ENCODE peak calls at places on chromosomes 7 and 10, in eight cellular contexts. One of them, this sample, is unnamed.

GRCh38 chr10:31647861-31648260 is 280.8 kb downstream of the ARHGAP12 start:
- DNase-seq in fibroblast of lung: peak; percentile 50
- DNase-seq in OCI-LY7: no peak
- DNase-seq in GM23248: no peak
- DNase-seq in hepatocyte: no peak
- DNase-seq in PC-3: no peak
- DNase-seq in osteoblast: no peak
- DNase-seq in GM23338: no peak
- DNase-seq in this sample: no peak

GRCh38 chr10:51653025-51653424 is 46.4 kb downstream of the CSTF2T start:
- DNase-seq in fibroblast of lung: no peak
- DNase-seq in OCI-LY7: no peak
- DNase-seq in GM23248: peak; percentile 13
- DNase-seq in hepatocyte: no peak
- DNase-seq in PC-3: no peak
- DNase-seq in osteoblast: no peak
- DNase-seq in GM23338: no peak
- DNase-seq in this sample: no peak

GRCh38 chr10:11881477-11882417 is 58.6 kb downstream of the PROSER2 start:
- DNase-seq in fibroblast of lung: peak; percentile 17
- DNase-seq in OCI-LY7: peak; percentile 8
- DNase-seq in GM23248: peak; percentile 52
- DNase-seq in hepatocyte: peak; percentile 66
- DNase-seq in PC-3: peak; percentile 84
- DNase-seq in osteoblast: peak; percentile 74
- DNase-seq in GM23338: peak; percentile 79
- DNase-seq in this sample: no peak

GRCh38 chr7:50595538-50596102 is 30.4 kb upstream of the DDC start:
- DNase-seq in fibroblast of lung: peak; percentile 54
- DNase-seq in OCI-LY7: peak; percentile 28
- DNase-seq in GM23248: peak; percentile 65
- DNase-seq in hepatocyte: peak; percentile 37
- DNase-seq in PC-3: peak; percentile 52
- DNase-seq in osteoblast: no peak
- DNase-seq in GM23338: peak; percentile 77
- DNase-seq in this sample: peak; percentile 60

GRCh38 chr10:128050937-128051336 is 75.3 kb downstream of the MKI67 start:
- DNase-seq in fibroblast of lung: no peak
- DNase-seq in OCI-LY7: no peak
- DNase-seq in GM23248: peak; percentile 15
- DNase-seq in hepatocyte: no peak
- DNase-seq in PC-3: no peak
- DNase-seq in osteoblast: no peak
- DNase-seq in GM23338: no peak
- DNase-seq in this sample: no peak

GRCh38 chr7:135844903-135845302 is 96.3 kb upstream of the FAM180A start:
- DNase-seq in fibroblast of lung: no peak
- DNase-seq in OCI-LY7: no peak
- DNase-seq in GM23248: no peak
- DNase-seq in hepatocyte: no peak
- DNase-seq in PC-3: no peak
- DNase-seq in osteoblast: no peak
- DNase-seq in GM23338: no peak
- DNase-seq in this sample: no peak

GRCh38 chr7:25950488-25951413 is 201.2 kb upstream of the NFE2L3 start:
- DNase-seq in fibroblast of lung: peak; percentile 52
- DNase-seq in OCI-LY7: peak; percentile 97
- DNase-seq in GM23248: peak; percentile 89
- DNase-seq in hepatocyte: peak; percentile 97
- DNase-seq in PC-3: peak; percentile 67
- DNase-seq in osteoblast: peak; percentile 97
- DNase-seq in GM23338: peak; percentile 97
- DNase-seq in this sample: peak; percentile 99

GRCh38 chr7:143882020-143882610 is 19.9 kb downstream of the TCAF1 start:
- DNase-seq in fibroblast of lung: peak; percentile 68
- DNase-seq in OCI-LY7: no peak
- DNase-seq in GM23248: peak; percentile 53
- DNase-seq in hepatocyte: peak; percentile 86
- DNase-seq in PC-3: no peak
- DNase-seq in osteoblast: peak; percentile 52
- DNase-seq in GM23338: peak; percentile 74
- DNase-seq in this sample: no peak

GRCh38 chr10:117499248-117500105 is 43.1 kb upstream of the EMX2 start:
- DNase-seq in fibroblast of lung: peak; percentile 3
- DNase-seq in OCI-LY7: no peak
- DNase-seq in GM23248: peak; percentile 55
- DNase-seq in hepatocyte: no peak
- DNase-seq in PC-3: peak; percentile 10
- DNase-seq in osteoblast: no peak
- DNase-seq in GM23338: no peak
- DNase-seq in this sample: no peak

GRCh38 chr7:87506243-87507180 is 31.0 kb upstream of the ABCB4 start:
- DNase-seq in fibroblast of lung: peak; percentile 35
- DNase-seq in OCI-LY7: no peak
- DNase-seq in GM23248: peak; percentile 52
- DNase-seq in hepatocyte: no peak
- DNase-seq in PC-3: peak; percentile 16
- DNase-seq in osteoblast: no peak
- DNase-seq in GM23338: no peak
- DNase-seq in this sample: peak; percentile 12

GRCh38 chr10:15460661-15461060 is 89.6 kb upstream of the FAM171A1 start:
- DNase-seq in fibroblast of lung: no peak
- DNase-seq in OCI-LY7: no peak
- DNase-seq in GM23248: peak; percentile 58
- DNase-seq in hepatocyte: no peak
- DNase-seq in PC-3: no peak
- DNase-seq in osteoblast: no peak
- DNase-seq in GM23338: no peak
- DNase-seq in this sample: no peak

GRCh38 chr10:131576341-131577177 is 265.0 kb upstream of the TCERG1L start:
- DNase-seq in fibroblast of lung: no peak
- DNase-seq in OCI-LY7: no peak
- DNase-seq in GM23248: no peak
- DNase-seq in hepatocyte: no peak
- DNase-seq in PC-3: no peak
- DNase-seq in osteoblast: peak; percentile 42
- DNase-seq in GM23338: no peak
- DNase-seq in this sample: no peak

GRCh38 chr7:137343483-137343841 is at the start of gene PTN:
- DNase-seq in fibroblast of lung: peak; percentile 83
- DNase-seq in OCI-LY7: no peak
- DNase-seq in GM23248: peak; percentile 74
- DNase-seq in hepatocyte: peak; percentile 60
- DNase-seq in PC-3: peak; percentile 41
- DNase-seq in osteoblast: peak; percentile 44
- DNase-seq in GM23338: peak; percentile 82
- DNase-seq in this sample: no peak

GRCh38 chr10:121332829-121333765 is 265.1 kb downstream of the FGFR2 start:
- DNase-seq in fibroblast of lung: peak; percentile 12
- DNase-seq in OCI-LY7: no peak
- DNase-seq in GM23248: no peak
- DNase-seq in hepatocyte: peak; percentile 32
- DNase-seq in PC-3: no peak
- DNase-seq in osteoblast: no peak
- DNase-seq in GM23338: no peak
- DNase-seq in this sample: no peak

GRCh38 chr10:107915277-107915634 is 750.8 kb upstream of the SORCS1 start:
- DNase-seq in fibroblast of lung: peak; percentile 2
- DNase-seq in OCI-LY7: no peak
- DNase-seq in GM23248: peak; percentile 68
- DNase-seq in hepatocyte: peak; percentile 41
- DNase-seq in PC-3: peak; percentile 19
- DNase-seq in osteoblast: no peak
- DNase-seq in GM23338: peak; percentile 29
- DNase-seq in this sample: no peak

GRCh38 chr7:5598769-5599371 is 175.2 kb upstream of the TNRC18 start:
- DNase-seq in fibroblast of lung: peak; percentile 46
- DNase-seq in OCI-LY7: no peak
- DNase-seq in GM23248: peak; percentile 60
- DNase-seq in hepatocyte: peak; percentile 85
- DNase-seq in PC-3: no peak
- DNase-seq in osteoblast: peak; percentile 86
- DNase-seq in GM23338: peak; percentile 62
- DNase-seq in this sample: no peak

GRCh38 chr7:5602734-5603133 is 178.7 kb downstream of the RNF216 start:
- DNase-seq in fibroblast of lung: no peak
- DNase-seq in OCI-LY7: no peak
- DNase-seq in GM23248: no peak
- DNase-seq in hepatocyte: no peak
- DNase-seq in PC-3: no peak
- DNase-seq in osteoblast: peak; percentile 22
- DNase-seq in GM23338: no peak
- DNase-seq in this sample: no peak

GRCh38 chr7:5606235-5606634 is 175.2 kb downstream of the RNF216 start:
- DNase-seq in fibroblast of lung: no peak
- DNase-seq in OCI-LY7: no peak
- DNase-seq in GM23248: no peak
- DNase-seq in hepatocyte: no peak
- DNase-seq in PC-3: no peak
- DNase-seq in osteoblast: peak; percentile 30
- DNase-seq in GM23338: no peak
- DNase-seq in this sample: no peak

GRCh38 chr7:5599543-5600200 is 176.0 kb upstream of the TNRC18 start:
- DNase-seq in fibroblast of lung: no peak
- DNase-seq in OCI-LY7: no peak
- DNase-seq in GM23248: no peak
- DNase-seq in hepatocyte: no peak
- DNase-seq in PC-3: no peak
- DNase-seq in osteoblast: peak; percentile 60
- DNase-seq in GM23338: no peak
- DNase-seq in this sample: no peak

GRCh38 chr7:5603193-5604140 is 178.0 kb downstream of the RNF216 start:
- DNase-seq in fibroblast of lung: no peak
- DNase-seq in OCI-LY7: no peak
- DNase-seq in GM23248: no peak
- DNase-seq in hepatocyte: no peak
- DNase-seq in PC-3: no peak
- DNase-seq in osteoblast: peak; percentile 32
- DNase-seq in GM23338: peak; percentile 53
- DNase-seq in this sample: no peak
- H4K20me1 ChIP-seq in fibroblast of lung: no peaks in the 10 kb centered on the region
- H4K20me1 ChIP-seq in OCI-LY7: no peaks in the 10 kb centered on the region
- H4K20me1 ChIP-seq in GM23248: no peaks in the 10 kb centered on the region
- H4K20me1 ChIP-seq in hepatocyte: peaks cover 28% of the 10 kb centered on the region
- H4K20me1 ChIP-seq in PC-3: peaks cover 32% of the 10 kb centered on the region
- H4K20me1 ChIP-seq in osteoblast: peaks cover 40% of the 10 kb centered on the region
- H4K20me1 ChIP-seq in GM23338: peaks cover 55% of the 10 kb centered on the region
- H4K20me1 ChIP-seq in this sample: no peaks in the 10 kb centered on the region

GRCh38 chr7:818031-818699 is 14.1 kb upstream of the SUN1 start:
- DNase-seq in fibroblast of lung: peak; percentile 75
- DNase-seq in OCI-LY7: peak; percentile 41
- DNase-seq in GM23248: peak; percentile 76
- DNase-seq in hepatocyte: no peak
- DNase-seq in PC-3: peak; percentile 63
- DNase-seq in osteoblast: peak; percentile 89
- DNase-seq in GM23338: peak; percentile 32
- DNase-seq in this sample: peak; percentile 49

GRCh38 chr7:820341-820740 is 11.9 kb upstream of the SUN1 start:
- DNase-seq in fibroblast of lung: no peak
- DNase-seq in OCI-LY7: no peak
- DNase-seq in GM23248: no peak
- DNase-seq in hepatocyte: no peak
- DNase-seq in PC-3: no peak
- DNase-seq in osteoblast: no peak
- DNase-seq in GM23338: no peak
- DNase-seq in this sample: no peak

GRCh38 chr7:816751-817671 is 15.3 kb upstream of the SUN1 start:
- DNase-seq in fibroblast of lung: peak; percentile 47
- DNase-seq in OCI-LY7: peak; percentile 46
- DNase-seq in GM23248: peak; percentile 61
- DNase-seq in hepatocyte: peak; percentile 51
- DNase-seq in PC-3: peak; percentile 28
- DNase-seq in osteoblast: peak; percentile 89
- DNase-seq in GM23338: peak; percentile 49
- DNase-seq in this sample: peak; percentile 56

GRCh38 chr7:815284-816216 is 16.7 kb upstream of the SUN1 start:
- DNase-seq in fibroblast of lung: peak; percentile 32
- DNase-seq in OCI-LY7: peak; percentile 45
- DNase-seq in GM23248: peak; percentile 40
- DNase-seq in hepatocyte: peak; percentile 74
- DNase-seq in PC-3: peak; percentile 27
- DNase-seq in osteoblast: peak; percentile 83
- DNase-seq in GM23338: peak; percentile 91
- DNase-seq in this sample: no peak

DNA sequence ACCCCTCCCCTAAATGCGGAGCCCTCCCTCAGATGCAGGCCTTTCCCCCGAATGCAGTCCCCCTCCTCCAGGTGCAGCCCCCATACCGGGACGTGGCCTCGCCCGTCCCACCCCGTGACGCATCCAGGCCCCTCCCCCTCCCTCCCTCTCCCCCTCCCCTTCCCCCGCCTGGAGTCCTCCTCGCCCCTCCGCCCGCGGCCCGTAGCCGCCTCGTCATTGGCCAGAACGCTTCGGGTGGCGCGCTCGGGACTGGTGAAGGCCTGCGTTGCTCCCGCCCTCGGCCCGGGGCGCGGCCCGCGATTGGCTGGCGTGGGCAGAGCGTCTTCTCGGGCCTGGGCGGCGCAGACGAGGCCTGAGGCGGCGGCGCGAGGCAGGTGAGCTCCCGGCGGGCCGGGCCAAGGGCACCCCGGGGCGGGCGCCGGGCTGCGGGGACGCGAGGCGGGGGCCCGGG is 16.0 kb upstream of the SUN1 start:
- DNase-seq in fibroblast of lung: peak; percentile 97
- DNase-seq in OCI-LY7: peak; percentile 99
- DNase-seq in GM23248: peak; percentile 99
- DNase-seq in hepatocyte: peak; percentile 99
- DNase-seq in PC-3: peak; percentile 98
- DNase-seq in osteoblast: peak; percentile 100
- DNase-seq in GM23338: peak; percentile 99
- DNase-seq in this sample: peak; percentile 98
- H3K27ac ChIP-seq in fibroblast of lung: no peak overlapping the region
- H3K27ac ChIP-seq in OCI-LY7: no peak overlapping the region
- H3K27ac ChIP-seq in GM23248: no peak overlapping the region
- H3K27ac ChIP-seq in hepatocyte: peak overlapping the region; percentile 91
- H3K27ac ChIP-seq in PC-3: no peak overlapping the region
- H3K27ac ChIP-seq in osteoblast: no peak overlapping the region
- H3K27ac ChIP-seq in GM23338: no peak overlapping the region
- H3K27ac ChIP-seq in this sample: no peak overlapping the region

GRCh38 chr7:42135728-42136127 is 101.3 kb downstream of the GLI3 start:
- DNase-seq in fibroblast of lung: no peak
- DNase-seq in OCI-LY7: no peak
- DNase-seq in GM23248: no peak
- DNase-seq in hepatocyte: no peak
- DNase-seq in PC-3: no peak
- DNase-seq in osteoblast: no peak
- DNase-seq in GM23338: no peak
- DNase-seq in this sample: no peak
- H3K4me1 ChIP-seq in fibroblast of lung: no peaks in the 10 kb centered on the region
- H3K4me1 ChIP-seq in OCI-LY7: no peaks in the 10 kb centered on the region
- H3K4me1 ChIP-seq in GM23248: no peaks in the 10 kb centered on the region
- H3K4me1 ChIP-seq in hepatocyte: no peaks in the 10 kb centered on the region
- H3K4me1 ChIP-seq in PC-3: no peaks in the 10 kb centered on the region
- H3K4me1 ChIP-seq in osteoblast: peaks cover 3% of the 10 kb centered on the region
- H3K4me1 ChIP-seq in GM23338: peaks cover 7% of the 10 kb centered on the region
- H3K4me1 ChIP-seq in this sample: no peaks in the 10 kb centered on the region

DNA sequence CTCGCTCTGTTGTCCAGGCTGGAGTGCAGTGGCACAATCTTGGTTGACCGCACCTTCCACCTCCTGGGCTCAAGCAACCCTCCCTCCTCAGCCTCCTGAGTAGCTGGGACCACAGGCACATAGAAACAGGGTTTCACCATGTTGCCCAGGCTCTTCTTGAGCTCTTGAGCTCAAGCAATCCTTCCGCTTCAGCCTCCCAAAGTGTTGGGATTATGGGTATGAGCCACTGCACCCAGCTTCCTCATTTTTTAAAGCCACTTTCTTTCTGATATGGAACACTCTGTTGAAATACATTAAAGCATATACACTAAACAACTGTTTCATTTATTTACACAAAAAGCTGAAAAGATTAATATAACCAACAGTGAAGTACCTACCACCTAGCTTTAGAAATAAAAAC is 117.2 kb downstream of the CLEC2L start:
- DNase-seq in fibroblast of lung: no peak
- DNase-seq in OCI-LY7: no peak
- DNase-seq in GM23248: no peak
- DNase-seq in hepatocyte: no peak
- DNase-seq in PC-3: no peak
- DNase-seq in osteoblast: no peak
- DNase-seq in GM23338: no peak
- DNase-seq in this sample: no peak
- H4K20me1 ChIP-seq in fibroblast of lung: no peaks in the 10 kb centered on the region
- H4K20me1 ChIP-seq in OCI-LY7: no peaks in the 10 kb centered on the region
- H4K20me1 ChIP-seq in GM23248: no peaks in the 10 kb centered on the region
- H4K20me1 ChIP-seq in hepatocyte: peaks cover 6% of the 10 kb centered on the region
- H4K20me1 ChIP-seq in PC-3: no peaks in the 10 kb centered on the region
- H4K20me1 ChIP-seq in osteoblast: peaks cover 30% of the 10 kb centered on the region
- H4K20me1 ChIP-seq in GM23338: no peaks in the 10 kb centered on the region
- H4K20me1 ChIP-seq in this sample: no peaks in the 10 kb centered on the region